ENCODE peak calls at places on chromosomes 6 and 20, in four cellular contexts. Z is psoas muscle; I is effector memory CD4-positive, alpha-beta T cell; G is cardiac muscle cell. Y is an unnamed sample.

GRCh38 chr6:87408721-87409155 is 966 bp downstream of the CFAP206 start:
- DNase-seq in G (no peak), Z (no peak), I (no peak), Y (no peak)

GRCh38 chr20:61026731-61027130 is 225.3 kb upstream of the CDH4 start:
- DNase-seq in I (no peak), Z (no peak), G (no peak), Y (no peak)

GRCh38 chr20:57274846-57275245 is 8.4 kb upstream of the BMP7 start:
- DNase-seq in G (no peak), Z (no peak), I (no peak), Y (no peak)

GRCh38 chr6:130148181-130148580 is 74.6 kb downstream of the SAMD3 start:
- DNase-seq in I (no peak), Z (no peak), G (no peak), Y (no peak)

GRCh38 chr6:9520417-9521151 is 894.3 kb downstream of the TFAP2A start:
- DNase-seq in I (no peak), G (peak; percentile 82), Z (no peak), Y (peak; percentile 84)

GRCh38 chr6:4670295-4670694 is 105.9 kb upstream of the CDYL start:
- DNase-seq in G (no peak), I (no peak), Z (no peak), Y (no peak)

GRCh38 chr6:52661551-52661950 is 9.4 kb upstream of the TMEM14A start:
- DNase-seq in I (no peak), Z (no peak), G (no peak), Y (no peak)

GRCh38 chr20:18066421-18067333 is 9.0 kb upstream of the OVOL2 start:
- DNase-seq in Z (no peak), I (no peak), G (no peak), Y (peak; percentile 1)

GRCh38 chr20:62799459-62799858 is 3.2 kb downstream of the MRGBP start:
- DNase-seq in Z (no peak), G (no peak), I (no peak), Y (no peak)

GRCh38 chr6:125220712-125221111 is 67.1 kb downstream of the TPD52L1 start:
- DNase-seq in I (no peak), G (peak; percentile 53), Z (peak; percentile 78), Y (no peak)

GRCh38 chr6:8958894-8959511 is 523.7 kb upstream of the SLC35B3 start:
- DNase-seq in G (no peak), Z (no peak), I (no peak), Y (no peak)

GRCh38 chr20:17964632-17965031 is 4.0 kb downstream of the SNX5 start:
- DNase-seq in G (no peak), Z (no peak), I (no peak), Y (no peak)

GRCh38 chr6:14222956-14223355 is 105.4 kb downstream of the CD83 start:
- DNase-seq in G (no peak), I (no peak), Z (no peak), Y (no peak)

GRCh38 chr6:40955181-40955550 is 83.9 kb downstream of the UNC5CL start:
- DNase-seq in Z (no peak), I (no peak), G (no peak), Y (no peak)

GRCh38 chr6:150165020-150165702 is 22.3 kb downstream of the PPP1R14C start:
- DNase-seq in Z (no peak), I (no peak), G (no peak), Y (no peak)

GRCh38 chr6:20433321-20433720 is 31.6 kb downstream of the E2F3 start:
- DNase-seq in I (no peak), Z (no peak), G (no peak), Y (no peak)

GRCh38 chr20:63329331-63330083 is 31.6 kb downstream of the CHRNA4 start:
- DNase-seq in Z (peak; percentile 39), I (no peak), G (no peak), Y (no peak)

GRCh38 chr6:144149894-144150672 is at the start of gene STX11:
- DNase-seq in G (peak; percentile 39), I (peak; percentile 52), Z (peak; percentile 80), Y (peak; percentile 19)

GRCh38 chr20:33650753-33651561 is 11.2 kb upstream of the C20orf144 start:
- DNase-seq in Z (no peak), G (no peak), I (no peak), Y (no peak)

GRCh38 chr6:26521485-26522391 is 16.4 kb upstream of the HMGN4 start:
- DNase-seq in G (peak; percentile 90), Z (peak; percentile 93), I (peak; percentile 49), Y (peak; percentile 48)

GRCh38 chr6:32252326-32253009 is 28.6 kb upstream of the NOTCH4 start:
- DNase-seq in G (no peak), Z (no peak), I (no peak), Y (no peak)

GRCh38 chr6:160198577-160199211 is 59.9 kb downstream of the SLC22A2 start:
- DNase-seq in G (peak; percentile 18), I (no peak), Z (no peak), Y (no peak)

GRCh38 chr20:46060301-46060881 is 29.4 kb downstream of the NCOA5 start:
- DNase-seq in I (no peak), Z (no peak), G (no peak), Y (no peak)

GRCh38 chr20:46056970-46057855 is 28.2 kb downstream of the SLC12A5 start:
- DNase-seq in G (peak; percentile 64), I (no peak), Z (peak; percentile 75), Y (no peak)

GRCh38 chr20:46058656-46059281 is 29.8 kb downstream of the SLC12A5 start:
- DNase-seq in G (no peak), I (no peak), Z (no peak), Y (no peak)

GRCh38 chr20:46056027-46056833 is 27.2 kb downstream of the SLC12A5 start:
- DNase-seq in Z (no peak), I (no peak), G (no peak), Y (no peak)

DNA sequence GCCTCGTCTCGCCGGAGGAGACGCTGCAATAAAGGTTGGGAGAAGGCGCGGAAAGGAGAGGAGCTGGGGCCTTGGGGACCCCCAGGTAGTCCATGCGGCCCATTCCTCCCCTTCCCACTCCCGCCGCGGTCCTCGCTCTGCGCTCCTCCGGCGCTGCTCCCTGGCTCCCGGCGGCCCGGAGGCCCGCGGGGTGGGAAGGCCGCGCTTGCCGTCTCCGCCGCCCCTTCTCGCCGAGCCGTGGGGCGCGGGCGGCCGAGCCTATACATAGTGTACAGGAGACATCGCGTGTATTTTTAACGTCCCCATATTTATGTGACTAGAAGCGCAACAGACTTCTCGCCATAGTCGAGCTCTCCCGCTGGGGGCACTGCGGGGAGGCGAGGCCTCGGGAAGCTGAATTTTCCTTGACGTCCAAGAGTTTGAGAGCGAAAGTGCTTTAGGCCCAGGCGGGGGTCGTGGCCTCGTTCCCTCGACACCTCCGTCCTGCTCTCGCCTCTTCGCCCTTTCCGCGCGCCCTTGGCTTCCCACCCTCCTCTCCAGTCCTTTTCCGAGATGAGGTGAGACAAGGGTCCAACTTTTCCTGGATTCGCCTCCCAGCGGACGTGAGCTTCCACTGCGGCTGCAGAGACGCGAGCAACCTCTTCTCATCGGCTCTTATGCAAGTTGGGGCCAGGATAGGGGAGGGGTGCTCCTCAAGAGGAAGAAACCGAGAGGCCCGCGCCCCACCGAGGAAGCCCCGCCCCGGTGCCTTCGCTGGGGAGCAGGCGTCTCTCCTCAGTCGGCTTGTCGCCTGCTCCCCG is 29.0 kb downstream of the SLC12A5 start:
- DNase-seq in G (peak; percentile 65), I (no peak), Z (peak; percentile 78), Y (peak; percentile 34)
- H3K4me3 ChIP-seq in G (no peak overlapping the region), I (peak overlapping the region; percentile 22), Z (peak overlapping the region; percentile 29), Y (peak overlapping the region; percentile 39)

DNA sequence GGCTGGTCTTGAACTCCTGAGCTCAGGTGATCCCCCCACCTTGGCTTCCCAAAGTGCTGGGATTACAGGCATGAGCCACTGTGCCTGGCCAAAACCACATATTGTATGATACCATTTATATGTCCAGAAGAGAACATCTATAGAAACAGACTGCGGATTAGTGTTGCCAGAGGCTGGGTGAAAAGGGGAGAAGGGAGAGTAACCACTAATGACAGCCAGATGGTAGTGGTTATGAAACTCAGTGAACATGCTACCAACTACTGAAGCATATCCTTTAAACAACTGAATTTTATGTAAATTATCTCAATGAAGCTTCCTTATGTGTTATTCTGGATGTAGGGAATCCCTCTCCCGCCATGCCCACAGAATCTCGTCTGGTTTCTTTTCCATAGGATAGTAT is 15.7 kb downstream of the SLC23A2 start:
- DNase-seq in Z (no peak), G (no peak), I (no peak), Y (no peak)
- H3K27ac ChIP-seq in Z (no peak overlapping the region), G (no peak overlapping the region), I (no peak overlapping the region), Y (no peak overlapping the region)

DNA sequence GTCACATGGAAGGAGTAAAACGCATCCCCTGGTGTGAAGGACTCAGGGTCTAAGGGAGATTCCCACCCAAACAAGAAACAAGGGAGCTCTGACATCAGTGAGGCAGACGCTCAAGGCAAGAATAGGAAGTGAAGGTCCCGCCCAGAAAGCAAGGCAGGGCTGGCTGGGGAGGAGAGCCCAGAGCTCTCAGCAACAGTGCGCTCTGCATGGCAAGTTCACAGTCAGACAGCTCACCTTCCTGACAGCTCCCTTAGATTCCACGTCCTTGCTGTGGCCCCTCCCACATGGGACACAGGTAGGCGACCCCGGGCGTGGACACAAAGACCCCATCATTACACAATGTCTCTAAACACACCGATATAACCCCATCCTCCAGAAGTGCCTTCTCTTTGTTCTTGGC is 85.6 kb downstream of the TTLL2 start:
- DNase-seq in Z (no peak), I (no peak), G (no peak), Y (no peak)
- H3K27me3 ChIP-seq in Z (no peaks in the 10 kb centered on the region), I (no peaks in the 10 kb centered on the region), G (no peaks in the 10 kb centered on the region), Y (no peaks in the 10 kb centered on the region)

DNA sequence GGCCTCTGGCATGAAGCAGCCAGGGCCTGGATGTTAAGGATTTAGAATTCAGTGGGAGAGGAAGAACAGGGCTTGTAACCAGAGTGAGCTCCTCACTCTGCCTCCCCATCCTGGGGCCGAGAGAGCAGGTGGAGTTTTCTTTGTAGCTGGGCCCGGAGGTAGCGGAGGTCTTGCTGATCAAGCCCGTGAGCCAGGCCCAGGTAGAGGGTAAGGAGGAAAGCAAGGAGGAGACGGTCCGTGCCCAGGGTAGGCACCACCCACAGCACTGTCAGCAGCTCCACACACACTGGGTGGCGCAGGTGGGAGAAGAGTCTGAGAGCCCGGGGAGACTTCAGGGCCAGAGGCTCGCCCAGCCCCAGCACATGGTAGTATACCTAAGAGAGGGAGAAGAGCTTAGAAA is 2.1 kb upstream of the PPP1R18 start:
- DNase-seq in Z (no peak), I (no peak), G (no peak), Y (no peak)
- H3K4me3 ChIP-seq in Z (peak overlapping the region; percentile 85), I (no peak overlapping the region), G (no peak overlapping the region), Y (peak overlapping the region; percentile 89)

GRCh38 chr6:24408719-24409410 is 6.1 kb downstream of the MRS2 start:
- DNase-seq in Z (no peak), I (no peak), G (no peak), Y (no peak)
- H3K27ac ChIP-seq in Z (no peak overlapping the region), I (no peak overlapping the region), G (no peak overlapping the region), Y (no peak overlapping the region)

Y was measured in brain microvascular endothelial cell.